ENCODE peak calls at places on chromosomes 12 and 14, in six cellular contexts. J is left lobe of liver; L is SK-N-SH; Y is A549; E is CD8-positive, alpha-beta memory T cell; O is germinal center. B is an unnamed sample.

GRCh38 chr12:65961731-65962130 is 137.4 kb downstream of the HMGA2 start:
- DNase-seq in J (no peak), E (no peak), O (no peak), Y (no peak), L (no peak), B (no peak)

GRCh38 chr12:120119395-120119973 is 2.9 kb upstream of the RAB35 start:
- DNase-seq in E (no peak), L (no peak), O (no peak), J (no peak), Y (peak; percentile 56), B (no peak)

GRCh38 chr12:94571556-94571955 is 78.8 kb downstream of the TMCC3 start:
- DNase-seq in J (peak; percentile 94), E (no peak), Y (peak; percentile 62), L (no peak), O (no peak), B (no peak)

GRCh38 chr12:124695861-124696260 is 128.4 kb upstream of the NCOR2 start:
- DNase-seq in Y (no peak), L (no peak), E (no peak), O (no peak), J (no peak), B (no peak)

GRCh38 chr14:89429206-89430091 is 12.4 kb upstream of the FOXN3 start:
- DNase-seq in J (no peak), O (no peak), L (peak; percentile 28), E (no peak), Y (no peak), B (no peak)

GRCh38 chr14:65167072-65167645 is 64.8 kb upstream of the MAX start:
- DNase-seq in O (no peak), J (no peak), L (no peak), Y (peak; percentile 44), E (no peak), B (no peak)

GRCh38 chr12:131833896-131834641 is 5.9 kb downstream of the MMP17 start:
- DNase-seq in O (no peak), L (peak; percentile 87), Y (peak; percentile 73), E (no peak), J (no peak), B (no peak)

GRCh38 chr12:94405378-94406116 is 54.1 kb downstream of the CEP83 start:
- DNase-seq in J (no peak), L (no peak), O (no peak), Y (no peak), E (no peak), B (no peak)

GRCh38 chr14:105863296-105864108 is 337.1 kb downstream of the TMEM121 start:
- DNase-seq in J (no peak), L (no peak), E (peak; percentile 0), Y (no peak), O (no peak), B (peak; percentile 14)

GRCh38 chr14:52315355-52315718 is 1.2 kb downstream of the PTGER2 start:
- DNase-seq in O (no peak), J (no peak), L (no peak), E (no peak), Y (no peak), B (no peak)

GRCh38 chr14:76759589-76759988 is 1.7 kb upstream of the VASH1 start:
- DNase-seq in E (no peak), L (peak; percentile 1), J (peak; percentile 40), Y (no peak), O (no peak), B (no peak)

GRCh38 chr14:49249022-49249421 is 337.2 kb downstream of the RPS29 start:
- DNase-seq in Y (no peak), O (no peak), L (peak; percentile 12), J (no peak), E (no peak), B (no peak)

GRCh38 chr12:78192979-78193378 is 362.3 kb downstream of the NAV3 start:
- DNase-seq in J (no peak), E (no peak), L (no peak), O (no peak), Y (no peak), B (no peak)

GRCh38 chr12:52280796-52281560 is 6.5 kb downstream of the KRT86 start:
- DNase-seq in Y (peak; percentile 100), L (no peak), O (no peak), J (peak; percentile 24), E (no peak), B (no peak)

GRCh38 chr12:3931721-3932120 is 58.5 kb upstream of the PARP11 start:
- DNase-seq in O (no peak), E (no peak), J (no peak), L (no peak), Y (no peak), B (no peak)

GRCh38 chr12:108788076-108788782 is 56.9 kb upstream of the CORO1C start:
- DNase-seq in E (no peak), Y (no peak), J (no peak), L (no peak), O (no peak), B (no peak)

B was measured in 8988T.